ENCODE peak calls at places on chromosomes 2 and 18, in nine cellular contexts. M is activated naive CD4-positive, alpha-beta T cell; O is GM12865; Z is HEK293T; U is ascending aorta; B is iPS-NIHi11; W is globus pallidus; K is activated CD4-positive, alpha-beta memory T cell treated with anti-CD3 and anti-CD28 coated beads for 36 hours; I is Peyer's patch. S is an unnamed sample.

GRCh38 chr2:169867579-169867978 is 40.3 kb downstream of the UBR3 start:
- DNase-seq in M (no peak), O (no peak), Z (no peak), U (no peak), B (no peak), W (no peak), K (no peak), I (no peak), S (no peak)

GRCh38 chr2:48312126-48312525 is 217.8 kb upstream of the STON1 start:
- DNase-seq in M (no peak), O (no peak), Z (no peak), U (no peak), B (no peak), W (no peak), K (no peak), I (no peak), S (no peak)

GRCh38 chr18:73677458-73677857 is 470.2 kb downstream of the FBXO15 start:
- DNase-seq in M (no peak), O (no peak), Z (no peak), U (no peak), B (no peak), W (no peak), K (no peak), I (no peak), S (no peak)

GRCh38 chr18:50619833-50620232 is 59.9 kb downstream of the MAPK4 start:
- DNase-seq in M (no peak), O (no peak), Z (no peak), U (peak), B (no peak), W (peak), K (no peak), I (no peak), S (peak)

GRCh38 chr2:113164930-113165585 is 8.7 kb upstream of the PSD4 start:
- DNase-seq in M (no peak), O (no peak), Z (no peak), U (no peak), B (peak), W (no peak), K (no peak), I (no peak), S (no peak)

GRCh38 chr2:151097930-151098329 is 163.7 kb downstream of the RBM43 start:
- DNase-seq in M (no peak), O (no peak), Z (no peak), U (no peak), B (no peak), W (no peak), K (no peak), I (no peak), S (no peak)

GRCh38 chr2:221156335-221156734 is 415.8 kb downstream of the EPHA4 start:
- DNase-seq in M (no peak), O (no peak), Z (no peak), U (no peak), B (no peak), W (no peak), K (no peak), I (no peak), S (no peak)

GRCh38 chr2:107932986-107933385 is 53.3 kb upstream of the SLC5A7 start:
- DNase-seq in M (no peak), O (no peak), Z (no peak), U (no peak), B (no peak), W (no peak), K (no peak), I (no peak), S (no peak)

GRCh38 chr2:159968282-159968900 is 94.0 kb downstream of the PLA2R1 start:
- DNase-seq in M (no peak), O (peak), Z (peak), U (no peak), B (peak), W (peak), K (peak), I (no peak), S (peak)

GRCh38 chr2:74314107-74314506 is 29.1 kb downstream of the SLC4A5 start:
- DNase-seq in M (no peak), O (no peak), Z (no peak), U (no peak), B (no peak), W (no peak), K (no peak), I (no peak), S (no peak)

S was measured in putamen.